ENCODE peak calls at places on chromosomes 6 and 20, in ten cellular contexts. One of them, this sample, is unnamed.
A peak's percentile ranks its signal among the peaks of the same experiment; 100 is the strongest.

GRCh38 chr6:26494117-26494516 is 6.0 kb upstream of the BTN1A1 start:
- DNase-seq in prostate gland: no peak
- DNase-seq in testis: no peak
- DNase-seq in esophagus squamous epithelium: no peak
- DNase-seq in fibroblast of lung: no peak
- DNase-seq in sigmoid colon: no peak
- DNase-seq in right cardiac atrium: no peak
- DNase-seq in CD8-positive, alpha-beta memory T cell: no peak
- DNase-seq in tibial artery: no peak
- DNase-seq in Panc1: no peak
- DNase-seq in this sample: no peak

GRCh38 chr6:158667360-158667981 is 17.6 kb downstream of the SYTL3 start:
- DNase-seq in prostate gland: no peak
- DNase-seq in testis: no peak
- DNase-seq in esophagus squamous epithelium: no peak
- DNase-seq in fibroblast of lung: no peak
- DNase-seq in sigmoid colon: no peak
- DNase-seq in right cardiac atrium: no peak
- DNase-seq in CD8-positive, alpha-beta memory T cell: no peak
- DNase-seq in tibial artery: no peak
- DNase-seq in Panc1: no peak
- DNase-seq in this sample: no peak

GRCh38 chr20:46430921-46431712 is 24.7 kb upstream of the ELMO2 start:
- DNase-seq in prostate gland: no peak
- DNase-seq in testis: no peak
- DNase-seq in esophagus squamous epithelium: no peak
- DNase-seq in fibroblast of lung: no peak
- DNase-seq in sigmoid colon: no peak
- DNase-seq in right cardiac atrium: no peak
- DNase-seq in CD8-positive, alpha-beta memory T cell: no peak
- DNase-seq in tibial artery: no peak
- DNase-seq in Panc1: no peak
- DNase-seq in this sample: peak; percentile 29

GRCh38 chr6:16511723-16512584 is 249.3 kb downstream of the ATXN1 start:
- DNase-seq in prostate gland: no peak
- DNase-seq in testis: no peak
- DNase-seq in esophagus squamous epithelium: no peak
- DNase-seq in fibroblast of lung: no peak
- DNase-seq in sigmoid colon: no peak
- DNase-seq in right cardiac atrium: no peak
- DNase-seq in CD8-positive, alpha-beta memory T cell: peak; percentile 58
- DNase-seq in tibial artery: no peak
- DNase-seq in Panc1: no peak
- DNase-seq in this sample: no peak

GRCh38 chr20:50512323-50512722 is 2.1 kb downstream of the PTPN1 start:
- DNase-seq in prostate gland: no peak
- DNase-seq in testis: no peak
- DNase-seq in esophagus squamous epithelium: no peak
- DNase-seq in fibroblast of lung: no peak
- DNase-seq in sigmoid colon: no peak
- DNase-seq in right cardiac atrium: no peak
- DNase-seq in CD8-positive, alpha-beta memory T cell: no peak
- DNase-seq in tibial artery: no peak
- DNase-seq in Panc1: no peak
- DNase-seq in this sample: no peak

GRCh38 chr6:116332096-116332495 is 38.7 kb upstream of the DSE start:
- DNase-seq in prostate gland: no peak
- DNase-seq in testis: no peak
- DNase-seq in esophagus squamous epithelium: no peak
- DNase-seq in fibroblast of lung: no peak
- DNase-seq in sigmoid colon: no peak
- DNase-seq in right cardiac atrium: no peak
- DNase-seq in CD8-positive, alpha-beta memory T cell: no peak
- DNase-seq in tibial artery: no peak
- DNase-seq in Panc1: no peak
- DNase-seq in this sample: no peak

GRCh38 chr6:136672144-136672543 is 120.1 kb downstream of the MAP3K5 start:
- DNase-seq in prostate gland: no peak
- DNase-seq in testis: no peak
- DNase-seq in esophagus squamous epithelium: no peak
- DNase-seq in fibroblast of lung: no peak
- DNase-seq in sigmoid colon: no peak
- DNase-seq in right cardiac atrium: no peak
- DNase-seq in CD8-positive, alpha-beta memory T cell: no peak
- DNase-seq in tibial artery: no peak
- DNase-seq in Panc1: no peak
- DNase-seq in this sample: no peak

GRCh38 chr6:39260451-39260850 is 31.2 kb upstream of the KCNK5 start:
- DNase-seq in prostate gland: no peak
- DNase-seq in testis: no peak
- DNase-seq in esophagus squamous epithelium: no peak
- DNase-seq in fibroblast of lung: no peak
- DNase-seq in sigmoid colon: no peak
- DNase-seq in right cardiac atrium: no peak
- DNase-seq in CD8-positive, alpha-beta memory T cell: no peak
- DNase-seq in tibial artery: no peak
- DNase-seq in Panc1: no peak
- DNase-seq in this sample: no peak

GRCh38 chr6:43903739-43904290 is 133.8 kb downstream of the VEGFA start:
- DNase-seq in prostate gland: no peak
- DNase-seq in testis: no peak
- DNase-seq in esophagus squamous epithelium: no peak
- DNase-seq in fibroblast of lung: no peak
- DNase-seq in sigmoid colon: no peak
- DNase-seq in right cardiac atrium: no peak
- DNase-seq in CD8-positive, alpha-beta memory T cell: no peak
- DNase-seq in tibial artery: no peak
- DNase-seq in Panc1: no peak
- DNase-seq in this sample: no peak

DNA sequence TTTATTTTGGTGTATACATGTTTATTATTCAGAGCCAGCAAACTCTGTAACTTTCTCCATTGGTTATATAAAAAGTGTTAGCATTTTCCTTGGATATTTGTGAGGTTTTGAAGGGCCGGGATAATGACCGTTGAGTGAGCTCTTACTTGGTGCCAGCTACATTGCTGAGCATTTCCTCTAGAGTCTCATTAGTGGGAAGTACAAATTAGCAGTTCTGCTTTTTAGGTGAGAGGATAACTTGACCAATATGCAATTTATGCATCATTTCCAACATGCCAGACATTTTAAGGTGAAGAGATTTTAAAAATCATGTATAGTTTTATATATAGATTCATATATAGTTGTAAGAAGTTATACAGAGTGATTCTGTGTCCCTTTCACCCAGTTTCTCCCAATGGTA is 84.3 kb downstream of the CARMIL1 start:
- DNase-seq in prostate gland: no peak
- DNase-seq in testis: no peak
- DNase-seq in esophagus squamous epithelium: no peak
- DNase-seq in fibroblast of lung: no peak
- DNase-seq in sigmoid colon: no peak
- DNase-seq in right cardiac atrium: no peak
- DNase-seq in CD8-positive, alpha-beta memory T cell: no peak
- DNase-seq in tibial artery: no peak
- DNase-seq in Panc1: no peak
- DNase-seq in this sample: no peak
- H3K27ac ChIP-seq in prostate gland: no peak overlapping the region
- H3K27ac ChIP-seq in testis: no peak overlapping the region
- H3K27ac ChIP-seq in esophagus squamous epithelium: no peak overlapping the region
- H3K27ac ChIP-seq in fibroblast of lung: no peak overlapping the region
- H3K27ac ChIP-seq in sigmoid colon: no peak overlapping the region
- H3K27ac ChIP-seq in right cardiac atrium: no peak overlapping the region
- H3K27ac ChIP-seq in CD8-positive, alpha-beta memory T cell: no peak overlapping the region
- H3K27ac ChIP-seq in tibial artery: no peak overlapping the region
- H3K27ac ChIP-seq in Panc1: no peak overlapping the region
- H3K27ac ChIP-seq in this sample: no peak overlapping the region

DNA sequence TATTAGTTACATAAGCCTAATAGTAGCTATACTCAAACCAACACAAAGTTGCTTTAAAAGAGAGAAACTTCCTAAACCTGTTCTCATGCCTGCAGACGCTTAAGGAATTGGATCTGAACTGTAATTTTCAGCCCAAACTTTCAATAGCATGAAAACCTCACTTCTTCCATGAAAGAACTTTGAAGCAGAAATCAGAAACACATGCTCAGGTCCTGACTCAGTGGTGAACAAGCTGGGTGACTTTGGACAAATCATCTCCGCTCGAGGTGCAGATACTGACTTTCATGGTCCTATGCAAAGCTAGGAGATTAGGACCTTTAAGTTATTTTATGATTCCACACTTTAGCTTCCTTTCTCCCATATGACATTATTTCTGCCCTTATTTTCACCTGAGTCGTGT is 36.5 kb downstream of the NOX3 start:
- DNase-seq in prostate gland: no peak
- DNase-seq in testis: no peak
- DNase-seq in esophagus squamous epithelium: no peak
- DNase-seq in fibroblast of lung: no peak
- DNase-seq in sigmoid colon: no peak
- DNase-seq in right cardiac atrium: no peak
- DNase-seq in CD8-positive, alpha-beta memory T cell: no peak
- DNase-seq in tibial artery: no peak
- DNase-seq in Panc1: no peak
- DNase-seq in this sample: no peak
- H3K27ac ChIP-seq in prostate gland: no peak overlapping the region
- H3K27ac ChIP-seq in testis: no peak overlapping the region
- H3K27ac ChIP-seq in esophagus squamous epithelium: no peak overlapping the region
- H3K27ac ChIP-seq in fibroblast of lung: no peak overlapping the region
- H3K27ac ChIP-seq in sigmoid colon: no peak overlapping the region
- H3K27ac ChIP-seq in right cardiac atrium: no peak overlapping the region
- H3K27ac ChIP-seq in CD8-positive, alpha-beta memory T cell: no peak overlapping the region
- H3K27ac ChIP-seq in tibial artery: peak overlapping the region; percentile 33
- H3K27ac ChIP-seq in Panc1: no peak overlapping the region
- H3K27ac ChIP-seq in this sample: no peak overlapping the region

GRCh38 chr6:84260926-84261325 is 33.5 kb upstream of the CEP162 start:
- DNase-seq in prostate gland: no peak
- DNase-seq in testis: no peak
- DNase-seq in esophagus squamous epithelium: no peak
- DNase-seq in fibroblast of lung: no peak
- DNase-seq in sigmoid colon: no peak
- DNase-seq in right cardiac atrium: no peak
- DNase-seq in CD8-positive, alpha-beta memory T cell: no peak
- DNase-seq in tibial artery: no peak
- DNase-seq in Panc1: no peak
- DNase-seq in this sample: no peak
- H3K27ac ChIP-seq in prostate gland: no peak overlapping the region
- H3K27ac ChIP-seq in testis: no peak overlapping the region
- H3K27ac ChIP-seq in esophagus squamous epithelium: no peak overlapping the region
- H3K27ac ChIP-seq in fibroblast of lung: no peak overlapping the region
- H3K27ac ChIP-seq in sigmoid colon: no peak overlapping the region
- H3K27ac ChIP-seq in right cardiac atrium: no peak overlapping the region
- H3K27ac ChIP-seq in CD8-positive, alpha-beta memory T cell: no peak overlapping the region
- H3K27ac ChIP-seq in tibial artery: no peak overlapping the region
- H3K27ac ChIP-seq in Panc1: no peak overlapping the region
- H3K27ac ChIP-seq in this sample: no peak overlapping the region

GRCh38 chr20:33830371-33830770 is 19.2 kb downstream of the CHMP4B start:
- DNase-seq in prostate gland: no peak
- DNase-seq in testis: no peak
- DNase-seq in esophagus squamous epithelium: no peak
- DNase-seq in fibroblast of lung: no peak
- DNase-seq in sigmoid colon: no peak
- DNase-seq in right cardiac atrium: no peak
- DNase-seq in CD8-positive, alpha-beta memory T cell: no peak
- DNase-seq in tibial artery: no peak
- DNase-seq in Panc1: no peak
- DNase-seq in this sample: no peak
- H3K27ac ChIP-seq in prostate gland: peak overlapping the region; percentile 86
- H3K27ac ChIP-seq in testis: no peak overlapping the region
- H3K27ac ChIP-seq in esophagus squamous epithelium: peak overlapping the region; percentile 56
- H3K27ac ChIP-seq in fibroblast of lung: no peak overlapping the region
- H3K27ac ChIP-seq in sigmoid colon: peak overlapping the region; percentile 28
- H3K27ac ChIP-seq in right cardiac atrium: no peak overlapping the region
- H3K27ac ChIP-seq in CD8-positive, alpha-beta memory T cell: no peak overlapping the region
- H3K27ac ChIP-seq in tibial artery: peak overlapping the region; percentile 76
- H3K27ac ChIP-seq in Panc1: no peak overlapping the region
- H3K27ac ChIP-seq in this sample: no peak overlapping the region

GRCh38 chr6:3801960-3802359 is 47.2 kb upstream of the FAM50B start:
- DNase-seq in prostate gland: no peak
- DNase-seq in testis: no peak
- DNase-seq in esophagus squamous epithelium: no peak
- DNase-seq in fibroblast of lung: no peak
- DNase-seq in sigmoid colon: no peak
- DNase-seq in right cardiac atrium: no peak
- DNase-seq in CD8-positive, alpha-beta memory T cell: no peak
- DNase-seq in tibial artery: no peak
- DNase-seq in Panc1: no peak
- DNase-seq in this sample: no peak

GRCh38 chr6:3806169-3806922 is 42.8 kb upstream of the FAM50B start:
- DNase-seq in prostate gland: no peak
- DNase-seq in testis: peak; percentile 68
- DNase-seq in esophagus squamous epithelium: no peak
- DNase-seq in fibroblast of lung: no peak
- DNase-seq in sigmoid colon: no peak
- DNase-seq in right cardiac atrium: no peak
- DNase-seq in CD8-positive, alpha-beta memory T cell: no peak
- DNase-seq in tibial artery: no peak
- DNase-seq in Panc1: no peak
- DNase-seq in this sample: no peak

GRCh38 chr6:3805448-3806123 is 43.6 kb upstream of the FAM50B start:
- DNase-seq in prostate gland: no peak
- DNase-seq in testis: no peak
- DNase-seq in esophagus squamous epithelium: no peak
- DNase-seq in fibroblast of lung: peak; percentile 39
- DNase-seq in sigmoid colon: no peak
- DNase-seq in right cardiac atrium: no peak
- DNase-seq in CD8-positive, alpha-beta memory T cell: no peak
- DNase-seq in tibial artery: no peak
- DNase-seq in Panc1: no peak
- DNase-seq in this sample: no peak

GRCh38 chr6:3808189-3808588 is 41.0 kb upstream of the FAM50B start:
- DNase-seq in prostate gland: no peak
- DNase-seq in testis: no peak
- DNase-seq in esophagus squamous epithelium: no peak
- DNase-seq in fibroblast of lung: no peak
- DNase-seq in sigmoid colon: no peak
- DNase-seq in right cardiac atrium: no peak
- DNase-seq in CD8-positive, alpha-beta memory T cell: no peak
- DNase-seq in tibial artery: no peak
- DNase-seq in Panc1: peak; percentile 18
- DNase-seq in this sample: no peak

DNA sequence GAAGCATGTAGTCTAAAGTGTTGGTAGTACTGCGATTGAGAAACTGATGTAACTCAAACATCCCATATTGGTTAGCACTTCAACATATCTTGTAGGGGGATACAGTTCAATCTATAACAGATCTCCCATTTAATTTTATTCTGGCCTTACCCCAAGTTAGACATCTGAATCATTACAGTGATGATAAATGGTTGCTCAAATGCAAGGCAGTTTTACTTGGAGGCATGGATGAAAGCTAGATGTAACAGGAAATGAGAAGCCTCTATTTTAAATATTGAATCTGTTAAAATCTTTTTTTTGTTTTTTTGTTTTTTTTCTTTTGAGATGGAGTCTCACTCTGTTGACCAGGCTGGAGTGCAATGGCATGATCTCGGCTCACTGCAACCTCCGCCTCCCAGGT is 44.2 kb upstream of the FAM50B start:
- DNase-seq in prostate gland: no peak
- DNase-seq in testis: no peak
- DNase-seq in esophagus squamous epithelium: no peak
- DNase-seq in fibroblast of lung: no peak
- DNase-seq in sigmoid colon: no peak
- DNase-seq in right cardiac atrium: no peak
- DNase-seq in CD8-positive, alpha-beta memory T cell: no peak
- DNase-seq in tibial artery: no peak
- DNase-seq in Panc1: no peak
- DNase-seq in this sample: no peak
- H3K27ac ChIP-seq in prostate gland: peak overlapping the region; percentile 71
- H3K27ac ChIP-seq in testis: no peak overlapping the region
- H3K27ac ChIP-seq in esophagus squamous epithelium: peak overlapping the region; percentile 55
- H3K27ac ChIP-seq in fibroblast of lung: no peak overlapping the region
- H3K27ac ChIP-seq in sigmoid colon: peak overlapping the region; percentile 81
- H3K27ac ChIP-seq in right cardiac atrium: no peak overlapping the region
- H3K27ac ChIP-seq in CD8-positive, alpha-beta memory T cell: no peak overlapping the region
- H3K27ac ChIP-seq in tibial artery: peak overlapping the region; percentile 81
- H3K27ac ChIP-seq in Panc1: no peak overlapping the region
- H3K27ac ChIP-seq in this sample: no peak overlapping the region

GRCh38 chr20:62752671-62753501 is 43.4 kb upstream of the MRGBP start:
- DNase-seq in prostate gland: no peak
- DNase-seq in testis: no peak
- DNase-seq in esophagus squamous epithelium: no peak
- DNase-seq in fibroblast of lung: no peak
- DNase-seq in sigmoid colon: no peak
- DNase-seq in right cardiac atrium: peak; percentile 44
- DNase-seq in CD8-positive, alpha-beta memory T cell: no peak
- DNase-seq in tibial artery: no peak
- DNase-seq in Panc1: no peak
- DNase-seq in this sample: no peak
- H3K27ac ChIP-seq in prostate gland: no peak overlapping the region
- H3K27ac ChIP-seq in testis: no peak overlapping the region
- H3K27ac ChIP-seq in esophagus squamous epithelium: no peak overlapping the region
- H3K27ac ChIP-seq in fibroblast of lung: no peak overlapping the region
- H3K27ac ChIP-seq in sigmoid colon: peak overlapping the region; percentile 63
- H3K27ac ChIP-seq in right cardiac atrium: no peak overlapping the region
- H3K27ac ChIP-seq in CD8-positive, alpha-beta memory T cell: no peak overlapping the region
- H3K27ac ChIP-seq in tibial artery: no peak overlapping the region
- H3K27ac ChIP-seq in Panc1: no peak overlapping the region
- H3K27ac ChIP-seq in this sample: no peak overlapping the region

This sample was measured in dorsolateral prefrontal cortex.